ENCODE peak calls at places on chromosome 12, in four cellular contexts. P is stimulated activated CD8-positive, alpha-beta memory T cell treated with anti-CD3 and anti-CD28 coated beads, Interleukin-15, amount 100 ng/mL, for 24 hours; D is uterus; U is left ventricle myocardium superior. S is an unnamed sample.

GRCh38 chr12:19273482-19274330 is 144.2 kb downstream of the PLEKHA5 start:
- DNase-seq in D (peak), U (peak), P (no peak), S (peak)

GRCh38 chr12:57522887-57523705 is 472 bp downstream of the MBD6 start:
- DNase-seq in D (peak), P (no peak), U (peak), S (peak)

GRCh38 chr12:14410841-14411569 is 45.5 kb downstream of the ATF7IP start:
- DNase-seq in D (no peak), U (no peak), P (no peak), S (peak)

GRCh38 chr12:38911611-38912010 is 6.2 kb upstream of the CPNE8 start:
- DNase-seq in P (no peak), D (no peak), U (no peak), S (no peak)

GRCh38 chr12:120012067-120012621 is 23.1 kb downstream of the BICDL1 start:
- DNase-seq in D (no peak), P (no peak), U (no peak), S (peak)

GRCh38 chr12:92144631-92145480 is 790 bp downstream of the BTG1 start:
- DNase-seq in P (peak), D (peak), U (peak), S (peak)

GRCh38 chr12:5123921-5124320 is 80.2 kb downstream of the KCNA5 start:
- DNase-seq in P (no peak), D (no peak), U (no peak), S (peak)

GRCh38 chr12:30725739-30726138 is 29.0 kb downstream of the CAPRIN2 start:
- DNase-seq in U (no peak), D (no peak), P (no peak), S (peak)

GRCh38 chr12:86261142-86261541 is 5.0 kb upstream of the MGAT4C start:
- DNase-seq in U (no peak), D (no peak), P (no peak), S (no peak)

GRCh38 chr12:57716305-57716704 is 22.2 kb downstream of the AGAP2 start:
- DNase-seq in P (no peak), U (no peak), D (no peak), S (no peak)

GRCh38 chr12:19826988-19827550 is 387.8 kb downstream of the AEBP2 start:
- DNase-seq in P (no peak), D (no peak), U (no peak), S (no peak)

GRCh38 chr12:39972119-39972518 is 133.8 kb downstream of the SLC2A13 start:
- DNase-seq in U (no peak), D (no peak), P (no peak), S (no peak)

GRCh38 chr12:71125515-71125914 is 32.3 kb downstream of the TSPAN8 start:
- DNase-seq in P (no peak), D (no peak), U (no peak), S (no peak)

GRCh38 chr12:131736807-131737484 is 26.1 kb downstream of the SFSWAP start:
- DNase-seq in P (no peak), U (no peak), D (no peak), S (peak)

GRCh38 chr12:68959457-68960161 is 26.6 kb upstream of the CPM start:
- DNase-seq in D (no peak), P (no peak), U (no peak), S (no peak)

GRCh38 chr12:101018540-101018939 is 191.5 kb downstream of the SLC5A8 start:
- DNase-seq in D (no peak), P (no peak), U (no peak), S (peak)

GRCh38 chr12:112347521-112347920 is 34.7 kb downstream of the HECTD4 start:
- DNase-seq in D (no peak), U (no peak), P (no peak), S (peak)

GRCh38 chr12:6430124-6430989 is 14.4 kb upstream of the CD27 start:
- DNase-seq in P (no peak), D (peak), U (peak), S (peak)

GRCh38 chr12:67827820-67828383 is 161.3 kb upstream of the IFNG-AS1 start:
- DNase-seq in P (no peak), D (peak), U (no peak), S (peak)

GRCh38 chr12:106446429-106447092 is 89.0 kb downstream of the POLR3B start:
- DNase-seq in U (no peak), D (no peak), P (no peak), S (no peak)

GRCh38 chr12:115147916-115148315 is 463.9 kb upstream of the TBX3 start:
- DNase-seq in U (no peak), D (no peak), P (no peak), S (no peak)

GRCh38 chr12:68317047-68317667 is 15.0 kb downstream of the MDM1 start:
- DNase-seq in D (peak), U (no peak), P (no peak), S (peak)

GRCh38 chr12:45621703-45622102 is 107.8 kb upstream of the ARID2 start:
- DNase-seq in D (no peak), U (no peak), P (no peak), S (no peak)

GRCh38 chr12:112473056-112473455 is 54.3 kb downstream of the PTPN11 start:
- DNase-seq in P (no peak), D (no peak), U (no peak), S (no peak)

GRCh38 chr12:52349196-52349595 is 18.1 kb downstream of the KRT85 start:
- DNase-seq in P (no peak), D (no peak), U (no peak), S (no peak)

GRCh38 chr12:110312581-110313360 is 31.7 kb downstream of the ATP2A2 start:
- DNase-seq in P (no peak), U (no peak), D (no peak), S (peak)

GRCh38 chr12:102990419-102990818 is 32.9 kb downstream of the ASCL1 start:
- DNase-seq in P (no peak), D (no peak), U (no peak), S (no peak)

GRCh38 chr12:79911889-79912656 is 22.8 kb downstream of the PPP1R12A start:
- DNase-seq in P (no peak), D (no peak), U (no peak), S (peak)

GRCh38 chr12:58920102-58920955 is at the start of gene LRIG3:
- DNase-seq in P (no peak), D (peak), U (peak), S (peak)

GRCh38 chr12:120470150-120470817 is 736 bp upstream of the SRSF9 start:
- DNase-seq in P (no peak), U (no peak), D (no peak), S (peak)

GRCh38 chr12:69338120-69338859 is 9.9 kb upstream of the LYZ start:
- DNase-seq in D (no peak), U (no peak), P (no peak), S (peak)

GRCh38 chr12:128052341-128052740 is 214.6 kb upstream of the TMEM132C start:
- DNase-seq in U (no peak), P (no peak), D (no peak), S (no peak)

S was measured in trophoblast cell.